ENCODE peak calls at places on chromosomes 12 and 14, in six cellular contexts. One of them, this sample, is unnamed.
A peak's percentile ranks its signal among the peaks of the same experiment; 100 is the strongest.

GRCh38 chr12:41663487-41664258 is 475.6 kb downstream of the PDZRN4 start:
- DNase-seq in GM06990: no peak
- DNase-seq in astrocyte of the spinal cord: peak; percentile 22
- DNase-seq in progenitor cell of endocrine pancreas: no peak
- DNase-seq in neural progenitor cell: peak; percentile 39
- DNase-seq in left ventricle myocardium inferior: no peak
- DNase-seq in this sample: no peak

GRCh38 chr14:97415907-97416306 is 618.7 kb downstream of the VRK1 start:
- DNase-seq in GM06990: no peak
- DNase-seq in astrocyte of the spinal cord: no peak
- DNase-seq in progenitor cell of endocrine pancreas: no peak
- DNase-seq in neural progenitor cell: no peak
- DNase-seq in left ventricle myocardium inferior: no peak
- DNase-seq in this sample: no peak

GRCh38 chr14:76138758-76139723 is 12.7 kb upstream of the GPATCH2L start:
- DNase-seq in GM06990: no peak
- DNase-seq in astrocyte of the spinal cord: no peak
- DNase-seq in progenitor cell of endocrine pancreas: no peak
- DNase-seq in neural progenitor cell: peak; percentile 94
- DNase-seq in left ventricle myocardium inferior: no peak
- DNase-seq in this sample: peak; percentile 65

GRCh38 chr12:63961048-63961447 is 116.5 kb downstream of the SRGAP1 start:
- DNase-seq in GM06990: no peak
- DNase-seq in astrocyte of the spinal cord: no peak
- DNase-seq in progenitor cell of endocrine pancreas: no peak
- DNase-seq in neural progenitor cell: no peak
- DNase-seq in left ventricle myocardium inferior: no peak
- DNase-seq in this sample: no peak

GRCh38 chr12:65656156-65656885 is 168.0 kb upstream of the HMGA2 start:
- DNase-seq in GM06990: no peak
- DNase-seq in astrocyte of the spinal cord: no peak
- DNase-seq in progenitor cell of endocrine pancreas: no peak
- DNase-seq in neural progenitor cell: no peak
- DNase-seq in left ventricle myocardium inferior: no peak
- DNase-seq in this sample: no peak

GRCh38 chr12:108856428-108857157 is 790 bp downstream of the SSH1 start:
- DNase-seq in GM06990: peak; percentile 64
- DNase-seq in astrocyte of the spinal cord: peak; percentile 69
- DNase-seq in progenitor cell of endocrine pancreas: no peak
- DNase-seq in neural progenitor cell: peak; percentile 50
- DNase-seq in left ventricle myocardium inferior: peak; percentile 83
- DNase-seq in this sample: peak; percentile 34

GRCh38 chr14:92495041-92495440 is 18.5 kb upstream of the RIN3 start:
- DNase-seq in GM06990: no peak
- DNase-seq in astrocyte of the spinal cord: no peak
- DNase-seq in progenitor cell of endocrine pancreas: no peak
- DNase-seq in neural progenitor cell: peak; percentile 11
- DNase-seq in left ventricle myocardium inferior: no peak
- DNase-seq in this sample: no peak

GRCh38 chr12:48216785-48217184 is 13.7 kb upstream of the OR10AD1 start:
- DNase-seq in GM06990: no peak
- DNase-seq in astrocyte of the spinal cord: no peak
- DNase-seq in progenitor cell of endocrine pancreas: no peak
- DNase-seq in neural progenitor cell: no peak
- DNase-seq in left ventricle myocardium inferior: no peak
- DNase-seq in this sample: no peak

GRCh38 chr14:93759781-93760307 is 28.4 kb downstream of the PRIMA1 start:
- DNase-seq in GM06990: no peak
- DNase-seq in astrocyte of the spinal cord: no peak
- DNase-seq in progenitor cell of endocrine pancreas: no peak
- DNase-seq in neural progenitor cell: no peak
- DNase-seq in left ventricle myocardium inferior: peak; percentile 68
- DNase-seq in this sample: peak; percentile 58

GRCh38 chr14:21455912-21456667 is at the start of gene CHD8:
- DNase-seq in GM06990: peak; percentile 99
- DNase-seq in astrocyte of the spinal cord: peak; percentile 100
- DNase-seq in progenitor cell of endocrine pancreas: peak; percentile 98
- DNase-seq in neural progenitor cell: peak; percentile 100
- DNase-seq in left ventricle myocardium inferior: peak; percentile 99
- DNase-seq in this sample: peak; percentile 99

GRCh38 chr12:113786107-113786506 is 180.0 kb downstream of the RBM19 start:
- DNase-seq in GM06990: no peak
- DNase-seq in astrocyte of the spinal cord: no peak
- DNase-seq in progenitor cell of endocrine pancreas: no peak
- DNase-seq in neural progenitor cell: no peak
- DNase-seq in left ventricle myocardium inferior: no peak
- DNase-seq in this sample: no peak

GRCh38 chr12:91685917-91686316 is 459.7 kb downstream of the BTG1 start:
- DNase-seq in GM06990: no peak
- DNase-seq in astrocyte of the spinal cord: peak; percentile 41
- DNase-seq in progenitor cell of endocrine pancreas: no peak
- DNase-seq in neural progenitor cell: no peak
- DNase-seq in left ventricle myocardium inferior: no peak
- DNase-seq in this sample: no peak

GRCh38 chr14:32947792-32948191 is 9.1 kb downstream of the NPAS3 start:
- DNase-seq in GM06990: no peak
- DNase-seq in astrocyte of the spinal cord: no peak
- DNase-seq in progenitor cell of endocrine pancreas: no peak
- DNase-seq in neural progenitor cell: no peak
- DNase-seq in left ventricle myocardium inferior: no peak
- DNase-seq in this sample: no peak

DNA sequence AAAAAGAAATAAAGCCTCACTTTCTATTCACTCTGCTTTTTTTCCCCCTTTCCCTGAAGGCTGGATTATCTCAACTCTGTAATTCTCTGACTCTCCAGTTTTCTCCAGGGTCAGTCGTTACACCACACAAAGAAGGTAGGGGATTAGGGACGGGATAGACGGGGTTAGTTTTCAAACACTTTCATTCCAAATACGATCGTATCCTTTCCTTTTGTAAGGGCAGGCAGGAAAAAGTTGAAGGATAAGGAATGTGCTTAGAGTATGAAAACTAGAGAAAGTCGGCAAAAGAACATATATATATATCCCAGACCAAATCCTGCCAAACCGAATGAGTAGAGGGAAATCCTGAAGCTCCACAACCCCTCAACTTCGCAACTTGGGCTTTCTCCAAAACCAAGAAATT is 581 bp upstream of the ESYT1 start:
- DNase-seq in GM06990: no peak
- DNase-seq in astrocyte of the spinal cord: no peak
- DNase-seq in progenitor cell of endocrine pancreas: no peak
- DNase-seq in neural progenitor cell: no peak
- DNase-seq in left ventricle myocardium inferior: no peak
- DNase-seq in this sample: no peak
- TF ChIP-seq CTCF in GM06990: no peak
- TF ChIP-seq CTCF in astrocyte of the spinal cord: no peak
- TF ChIP-seq CTCF in progenitor cell of endocrine pancreas: no peak
- TF ChIP-seq CTCF in neural progenitor cell: no peak
- TF ChIP-seq CTCF in left ventricle myocardium inferior: no peak
- TF ChIP-seq CTCF in this sample: no peak

DNA sequence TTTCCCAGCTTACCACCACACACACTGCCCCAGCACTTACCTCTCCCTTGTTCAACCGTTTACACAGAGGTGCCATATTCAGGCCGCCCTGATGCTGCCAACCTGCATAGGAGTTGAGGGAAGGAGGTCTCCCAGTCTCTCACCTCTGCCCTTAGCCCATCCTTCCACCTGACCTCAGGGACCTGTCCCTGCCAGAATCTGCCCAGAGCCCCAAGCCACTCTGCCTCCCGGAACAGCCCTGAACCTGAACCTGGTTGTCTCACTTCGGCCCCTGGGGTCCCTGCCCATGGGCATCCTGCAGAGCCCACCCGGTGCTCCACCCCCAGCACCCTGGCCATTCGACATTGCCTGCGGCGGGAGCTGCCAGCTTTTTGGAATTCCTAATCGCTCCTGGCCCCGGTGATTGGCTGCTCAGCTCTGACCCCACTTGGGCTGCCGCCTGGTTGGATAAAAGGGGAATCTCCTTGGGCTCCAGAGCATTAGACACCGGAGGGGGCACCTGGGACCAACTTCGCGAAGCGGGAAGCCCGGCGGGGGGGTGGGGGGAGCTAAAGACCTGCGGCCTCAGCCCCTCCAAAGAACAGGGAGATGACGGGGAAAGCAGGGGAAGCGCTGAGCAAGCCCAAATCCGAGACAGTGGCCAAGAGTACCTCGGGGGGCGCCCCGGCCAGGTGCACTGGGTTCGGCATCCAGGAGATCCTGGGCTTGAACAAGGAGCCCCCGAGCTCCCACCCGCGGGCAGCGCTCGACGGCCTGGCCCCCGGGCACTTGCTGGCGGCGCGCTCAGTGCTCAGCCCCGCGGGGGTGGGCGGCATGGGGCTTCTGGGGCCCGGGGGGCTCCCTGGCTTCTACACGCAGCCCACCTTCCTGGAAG is at the start of gene VSX2:
- DNase-seq in GM06990: no peak
- DNase-seq in astrocyte of the spinal cord: no peak
- DNase-seq in progenitor cell of endocrine pancreas: no peak
- DNase-seq in neural progenitor cell: peak; percentile 70
- DNase-seq in left ventricle myocardium inferior: no peak
- DNase-seq in this sample: no peak
- TF ChIP-seq CTCF in GM06990: no peak
- TF ChIP-seq CTCF in astrocyte of the spinal cord: no peak
- TF ChIP-seq CTCF in progenitor cell of endocrine pancreas: no peak
- TF ChIP-seq CTCF in neural progenitor cell: no peak
- TF ChIP-seq CTCF in left ventricle myocardium inferior: no peak
- TF ChIP-seq CTCF in this sample: no peak

DNA sequence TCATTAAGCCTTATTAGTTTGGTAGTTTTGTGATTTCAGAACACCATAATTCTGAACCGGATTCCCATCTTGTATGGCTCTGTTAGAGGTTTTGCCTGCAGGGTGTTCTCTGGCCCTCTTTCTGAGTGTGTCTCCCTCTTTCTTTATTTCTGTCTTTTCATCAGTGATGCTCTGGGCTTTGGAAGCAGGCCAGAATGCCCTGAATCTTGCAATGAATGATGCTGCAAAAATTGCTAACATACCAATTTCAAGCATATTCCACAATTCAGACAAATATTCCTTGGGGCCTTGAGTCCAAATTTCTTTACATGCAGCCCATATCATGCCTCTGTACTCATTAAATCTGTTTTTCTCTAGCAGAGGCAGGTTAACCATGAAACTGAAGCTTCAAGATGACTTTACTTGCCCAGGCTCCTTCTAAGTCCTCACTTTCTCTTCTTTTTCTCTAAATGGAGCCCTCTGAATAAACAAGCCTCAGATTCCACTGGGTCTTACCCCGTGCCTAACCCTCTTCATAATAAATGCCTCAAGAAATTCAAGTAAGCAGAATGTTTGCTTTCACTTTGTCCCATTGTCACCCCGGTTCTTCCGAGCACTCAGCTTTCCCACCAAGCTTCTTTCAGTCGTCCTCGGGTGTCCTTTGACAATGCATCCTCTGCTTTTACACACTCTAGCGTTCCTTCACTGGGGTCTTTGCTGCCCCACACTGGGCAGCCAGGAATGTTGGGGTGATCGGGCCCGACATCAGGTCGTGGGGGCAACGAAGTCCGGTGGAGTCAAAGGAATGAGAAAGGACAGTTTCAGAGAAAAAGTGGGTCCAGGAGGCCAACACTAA is 78.8 kb upstream of the SLC38A4 start:
- DNase-seq in GM06990: no peak
- DNase-seq in astrocyte of the spinal cord: no peak
- DNase-seq in progenitor cell of endocrine pancreas: no peak
- DNase-seq in neural progenitor cell: no peak
- DNase-seq in left ventricle myocardium inferior: no peak
- DNase-seq in this sample: no peak
- TF ChIP-seq CTCF in GM06990: no peak
- TF ChIP-seq CTCF in astrocyte of the spinal cord: no peak
- TF ChIP-seq CTCF in progenitor cell of endocrine pancreas: no peak
- TF ChIP-seq CTCF in neural progenitor cell: no peak
- TF ChIP-seq CTCF in left ventricle myocardium inferior: no peak
- TF ChIP-seq CTCF in this sample: no peak

GRCh38 chr14:36212987-36213386 is 36.5 kb upstream of the PTCSC3 start:
- DNase-seq in GM06990: no peak
- DNase-seq in astrocyte of the spinal cord: no peak
- DNase-seq in progenitor cell of endocrine pancreas: no peak
- DNase-seq in neural progenitor cell: no peak
- DNase-seq in left ventricle myocardium inferior: no peak
- DNase-seq in this sample: no peak

GRCh38 chr14:36215217-36215598 is 38.7 kb upstream of the PTCSC3 start:
- DNase-seq in GM06990: no peak
- DNase-seq in astrocyte of the spinal cord: no peak
- DNase-seq in progenitor cell of endocrine pancreas: no peak
- DNase-seq in neural progenitor cell: peak; percentile 45
- DNase-seq in left ventricle myocardium inferior: no peak
- DNase-seq in this sample: no peak

GRCh38 chr14:36208690-36209278 is 32.3 kb upstream of the PTCSC3 start:
- DNase-seq in GM06990: no peak
- DNase-seq in astrocyte of the spinal cord: no peak
- DNase-seq in progenitor cell of endocrine pancreas: no peak
- DNase-seq in neural progenitor cell: no peak
- DNase-seq in left ventricle myocardium inferior: no peak
- DNase-seq in this sample: no peak

GRCh38 chr14:36214476-36215216 is 38.1 kb upstream of the PTCSC3 start:
- DNase-seq in GM06990: no peak
- DNase-seq in astrocyte of the spinal cord: no peak
- DNase-seq in progenitor cell of endocrine pancreas: no peak
- DNase-seq in neural progenitor cell: peak; percentile 49
- DNase-seq in left ventricle myocardium inferior: no peak
- DNase-seq in this sample: no peak

GRCh38 chr14:36212577-36212976 is 36.1 kb upstream of the PTCSC3 start:
- DNase-seq in GM06990: no peak
- DNase-seq in astrocyte of the spinal cord: no peak
- DNase-seq in progenitor cell of endocrine pancreas: no peak
- DNase-seq in neural progenitor cell: no peak
- DNase-seq in left ventricle myocardium inferior: no peak
- DNase-seq in this sample: no peak
- TF ChIP-seq CTCF in GM06990: no peak
- TF ChIP-seq CTCF in astrocyte of the spinal cord: no peak
- TF ChIP-seq CTCF in progenitor cell of endocrine pancreas: no peak
- TF ChIP-seq CTCF in neural progenitor cell: no peak
- TF ChIP-seq CTCF in left ventricle myocardium inferior: no peak
- TF ChIP-seq CTCF in this sample: no peak

GRCh38 chr12:94875525-94875924 is 128.0 kb downstream of the NDUFA12 start:
- DNase-seq in GM06990: peak; percentile 41
- DNase-seq in astrocyte of the spinal cord: peak; percentile 17
- DNase-seq in progenitor cell of endocrine pancreas: no peak
- DNase-seq in neural progenitor cell: peak; percentile 55
- DNase-seq in left ventricle myocardium inferior: no peak
- DNase-seq in this sample: no peak
- TF ChIP-seq CTCF in GM06990: peak; percentile 68
- TF ChIP-seq CTCF in astrocyte of the spinal cord: peak; percentile 19
- TF ChIP-seq CTCF in progenitor cell of endocrine pancreas: peak; percentile 52
- TF ChIP-seq CTCF in neural progenitor cell: peak; percentile 50
- TF ChIP-seq CTCF in left ventricle myocardium inferior: peak; percentile 17
- TF ChIP-seq CTCF in this sample: peak; percentile 49